ENCODE peak calls at places on chromosomes 3 and 15, in six cellular contexts. W is suprapubic skin, V is A673, A is stomach, P is tibial nerve, N is IMR-90. H is an unnamed sample. For H3K27me3, the result is how much of the 10 kb centered on the place peaks cover.

GRCh38 chr15:51550841-51551240 is 71.7 kb downstream of the DMXL2 start:
- DNase-seq in W (no peak), V (no peak), A (no peak), P (no peak), N (no peak), H (no peak)

GRCh38 chr3:171488479-171488878 is 28.3 kb upstream of the TNIK start:
- DNase-seq in W (no peak), V (no peak), A (no peak), P (no peak), N (no peak), H (no peak)

GRCh38 chr3:126369490-126369889 is 12.3 kb upstream of the KLF15 start:
- DNase-seq in W (no peak), V (no peak), A (no peak), P (no peak), N (no peak), H (no peak)

GRCh38 chr15:98943609-98944111 is 63.9 kb downstream of the PGPEP1L start:
- DNase-seq in W (no peak), V (no peak), A (no peak), P (no peak), N (peak), H (peak)

GRCh38 chr3:127857270-127857801 is 35.0 kb upstream of the MGLL start:
- DNase-seq in W (no peak), V (peak), A (no peak), P (no peak), N (peak), H (no peak)

GRCh38 chr3:154795582-154795981 is 284.5 kb upstream of the MME start:
- DNase-seq in W (no peak), V (no peak), A (no peak), P (no peak), N (peak), H (no peak)

GRCh38 chr3:15271785-15272381 is 60.5 kb downstream of the SH3BP5 start:
- DNase-seq in W (no peak), V (no peak), A (peak), P (no peak), N (no peak), H (peak)

GRCh38 chr3:179074656-179075055 is 3.0 kb upstream of the ZMAT3 start:
- DNase-seq in W (no peak), V (no peak), A (no peak), P (no peak), N (no peak), H (no peak)

GRCh38 chr15:89498574-89498906 is 2.2 kb upstream of the RHCG start:
- DNase-seq in W (no peak), V (no peak), A (no peak), P (no peak), N (no peak), H (no peak)

GRCh38 chr3:52280046-52280445 is 1.6 kb upstream of the WDR82 start:
- DNase-seq in W (no peak), V (peak), A (no peak), P (no peak), N (no peak), H (no peak)

GRCh38 chr3:140863481-140864084 is 78.1 kb upstream of the SLC25A36 start:
- DNase-seq in W (no peak), V (peak), A (peak), P (peak), N (peak), H (no peak)

GRCh38 chr15:85475317-85475701 is 94.9 kb downstream of the AKAP13 start:
- DNase-seq in W (no peak), V (peak), A (no peak), P (no peak), N (no peak), H (no peak)

GRCh38 chr15:100026041-100026440 is 292.8 kb upstream of the LYSMD4 start:
- DNase-seq in W (no peak), V (no peak), A (no peak), P (no peak), N (no peak), H (no peak)

GRCh38 chr3:111321786-111322185 is 220.2 kb upstream of the CD96 start:
- DNase-seq in W (no peak), V (no peak), A (no peak), P (no peak), N (no peak), H (no peak)

GRCh38 chr3:72722930-72723726 is 125.1 kb downstream of the SHQ1 start:
- DNase-seq in W (no peak), V (peak), A (peak), P (no peak), N (peak), H (no peak)

GRCh38 chr3:186883686-186884058 is 41.2 kb downstream of the ADIPOQ start:
- DNase-seq in W (no peak), V (no peak), A (no peak), P (no peak), N (no peak), H (no peak)

GRCh38 chr15:38624248-38625214 is 59.9 kb upstream of the RASGRP1 start:
- DNase-seq in W (no peak), V (no peak), A (no peak), P (no peak), N (no peak), H (no peak)

GRCh38 chr3:11736136-11736833 is 92.6 kb upstream of the VGLL4 start:
- DNase-seq in W (no peak), V (peak), A (no peak), P (no peak), N (no peak), H (no peak)

GRCh38 chr3:42880601-42881451 is 5.1 kb upstream of the CYP8B1 start:
- DNase-seq in W (peak), V (peak), A (peak), P (peak), N (peak), H (peak)

GRCh38 chr3:87792532-87793321 is 266.1 kb downstream of the CGGBP1 start:
- DNase-seq in W (no peak), V (peak), A (no peak), P (no peak), N (no peak), H (no peak)

GRCh38 chr15:49605588-49605987 is 15.0 kb downstream of the FAM227B start:
- DNase-seq in W (no peak), V (no peak), A (no peak), P (no peak), N (no peak), H (no peak)

GRCh38 chr15:64430000-64430735 is 30.2 kb upstream of the ZNF609 start:
- DNase-seq in W (no peak), V (peak), A (no peak), P (no peak), N (peak), H (no peak)

GRCh38 chr15:99928429-99928981 is 195.3 kb upstream of the LYSMD4 start:
- DNase-seq in W (peak), V (peak), A (peak), P (peak), N (peak), H (peak)

GRCh38 chr3:17044844-17045243 is 160.1 kb downstream of the PLCL2 start:
- DNase-seq in W (no peak), V (no peak), A (no peak), P (no peak), N (no peak), H (no peak)

GRCh38 chr15:58212909-58213526 is 74.8 kb downstream of the AQP9 start:
- DNase-seq in W (no peak), V (peak), A (no peak), P (no peak), N (peak), H (no peak)

GRCh38 chr3:193884011-193884410 is 251.9 kb upstream of the HES1 start:
- DNase-seq in W (no peak), V (no peak), A (no peak), P (no peak), N (no peak), H (no peak)

GRCh38 chr15:101110681-101111569 is 140.9 kb downstream of the CHSY1 start:
- DNase-seq in W (no peak), V (no peak), A (no peak), P (no peak), N (no peak), H (no peak)

GRCh38 chr15:38461089-38461833 is 7.3 kb downstream of the FAM98B start:
- DNase-seq in W (no peak), V (no peak), A (no peak), P (no peak), N (peak), H (no peak)

DNA sequence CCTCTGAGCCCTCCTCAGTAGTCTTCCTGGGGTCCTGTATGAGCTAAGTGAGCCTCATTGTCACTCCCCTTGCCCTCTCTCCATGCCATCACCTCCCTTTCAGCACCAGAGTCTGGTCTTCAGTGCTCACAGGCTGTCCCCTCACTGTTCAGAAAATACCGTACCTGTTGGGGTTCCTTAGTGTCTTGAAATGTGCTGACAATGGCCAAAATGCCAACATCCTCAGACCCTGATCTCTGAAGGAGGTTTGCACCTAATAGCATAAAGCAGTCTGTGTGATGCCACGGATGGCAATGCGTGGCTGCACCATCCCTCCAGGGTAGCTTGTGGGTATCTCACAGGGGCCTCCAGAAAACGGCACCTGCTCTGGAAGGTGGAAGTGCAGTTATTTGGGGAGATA is 301.0 kb upstream of the TLE3 start:
- DNase-seq in W (no peak), V (no peak), A (no peak), P (no peak), N (no peak), H (no peak)
- H3K27me3 ChIP-seq in W (under half), V (under half), A (under half), P (under half), N (half or more), H (under half)

GRCh38 chr15:96410175-96411055 is 79.9 kb downstream of the NR2F2 start:
- DNase-seq in W (no peak), V (no peak), A (no peak), P (no peak), N (no peak), H (no peak)
- H3K4me3 ChIP-seq in W (peak), V (no peak), A (peak), P (peak), N (no peak), H (peak)

GRCh38 chr3:47846880-47847248 is 43.9 kb downstream of the DHX30 start:
- DNase-seq in W (no peak), V (no peak), A (no peak), P (no peak), N (no peak), H (no peak)

GRCh38 chr3:47847801-47848518 is 45.0 kb downstream of the DHX30 start:
- DNase-seq in W (no peak), V (no peak), A (no peak), P (no peak), N (no peak), H (no peak)

GRCh38 chr3:47846186-47846879 is 43.4 kb downstream of the DHX30 start:
- DNase-seq in W (no peak), V (no peak), A (no peak), P (no peak), N (no peak), H (no peak)

GRCh38 chr3:47848599-47849117 is 45.7 kb downstream of the DHX30 start:
- DNase-seq in W (no peak), V (no peak), A (no peak), P (no peak), N (no peak), H (no peak)

DNA sequence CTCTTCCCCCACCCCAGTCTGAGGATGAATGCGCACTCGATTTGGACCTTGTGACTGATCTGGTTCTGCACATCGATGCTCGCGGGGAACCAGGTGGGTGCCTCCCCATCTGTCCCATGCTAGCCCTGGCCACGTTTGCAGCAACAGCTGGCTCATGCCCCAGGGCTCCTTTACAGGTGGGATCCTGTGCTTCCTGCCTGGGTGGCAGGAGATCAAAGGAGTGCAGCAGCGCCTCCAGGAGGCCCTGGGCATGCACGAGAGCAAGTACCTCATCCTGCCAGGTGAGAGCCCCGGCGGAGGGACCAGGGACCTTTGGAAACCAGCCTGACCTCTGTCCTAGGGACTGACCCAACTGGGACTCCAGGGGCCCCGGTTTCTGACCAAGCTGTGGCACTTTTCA is 44.3 kb downstream of the DHX30 start:
- DNase-seq in W (no peak), V (no peak), A (no peak), P (no peak), N (no peak), H (no peak)
- TF ChIP-seq CTCF in W (no peak), V (no peak), A (no peak), P (no peak), N (no peak), H (no peak)

GRCh38 chr3:185822221-185822956 is 2.5 kb downstream of the IGF2BP2 start:
- DNase-seq in W (no peak), V (peak), A (no peak), P (no peak), N (peak), H (no peak)
- H3K27me3 ChIP-seq in W (under half), V (under half), A (under half), P (under half), N (under half), H (under half)

GRCh38 chr3:37970802-37971201 is 19.8 kb upstream of the VILL start:
- DNase-seq in W (no peak), V (no peak), A (peak), P (no peak), N (no peak), H (no peak)
- H3K4me3 ChIP-seq in W (no peak), V (no peak), A (no peak), P (no peak), N (no peak), H (no peak)

GRCh38 chr15:44243146-44243545 is 45.4 kb upstream of the GOLM2 start:
- DNase-seq in W (no peak), V (no peak), A (no peak), P (no peak), N (no peak), H (no peak)

GRCh38 chr15:44246521-44247268 is 41.8 kb upstream of the GOLM2 start:
- DNase-seq in W (no peak), V (no peak), A (no peak), P (no peak), N (no peak), H (no peak)

GRCh38 chr15:44243829-44244228 is 44.7 kb upstream of the GOLM2 start:
- DNase-seq in W (no peak), V (no peak), A (no peak), P (no peak), N (no peak), H (no peak)
- TF ChIP-seq CTCF in W (no peak), V (peak), A (no peak), P (no peak), N (peak), H (no peak)

DNA sequence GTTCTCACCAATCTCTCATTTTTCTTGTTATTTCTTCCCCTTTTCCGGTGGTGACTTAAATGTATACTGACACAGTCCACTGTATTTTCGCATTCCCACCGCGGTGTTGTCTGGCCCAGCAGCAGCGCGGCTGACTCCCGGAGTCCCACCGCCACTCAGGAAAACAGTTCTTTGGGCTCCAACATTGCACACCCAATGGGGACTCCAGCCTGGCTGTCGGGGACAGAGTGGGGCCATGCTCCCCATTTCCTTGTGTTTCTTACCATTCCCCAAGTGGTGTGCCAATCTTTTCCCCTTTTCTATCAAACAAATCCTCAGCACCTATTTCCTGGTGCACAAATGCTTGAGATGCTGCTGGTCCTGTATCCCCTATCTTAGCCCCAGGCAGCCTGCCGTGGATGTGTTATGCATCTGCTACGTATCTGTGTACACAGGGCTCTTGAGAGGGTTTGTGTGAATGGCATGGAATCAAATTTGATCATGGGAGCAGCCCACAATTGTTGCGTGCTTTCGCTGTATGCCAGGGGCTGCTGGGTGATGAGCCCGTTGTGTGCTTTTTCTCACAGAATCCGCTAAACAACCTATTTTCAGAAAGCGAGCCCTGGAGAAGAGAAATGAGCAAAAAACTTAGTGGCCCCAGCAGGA is 219.1 kb upstream of the RGMA start:
- DNase-seq in W (no peak), V (no peak), A (no peak), P (no peak), N (no peak), H (no peak)
- H3K27me3 ChIP-seq in W (under half), V (under half), A (under half), P (under half), N (under half), H (under half)

GRCh38 chr15:41983221-41983620 is 10.9 kb upstream of the EHD4 start:
- DNase-seq in W (no peak), V (no peak), A (no peak), P (no peak), N (no peak), H (no peak)
- H3K4me3 ChIP-seq in W (no peak), V (no peak), A (no peak), P (no peak), N (no peak), H (no peak)

H was measured in psoas muscle.